ENCODE peak calls at places on chromosomes 1 and 21, in six cellular contexts. N, J, V, Y, P and Z are unnamed samples. For H3K9me3, the result is how much of the 10 kb centered on the place peaks cover.

GRCh38 chr1:26784023-26784871 is 3.5 kb upstream of the PIGV start:
- DNase-seq in N (peak), V (peak), J (peak), Y (no peak), P (peak), Z (no peak)

GRCh38 chr1:152951711-152952110 is 4.7 kb downstream of the SPRR5 start:
- DNase-seq in N (no peak), J (no peak), Y (peak), P (no peak), V (no peak), Z (no peak)

GRCh38 chr21:44370027-44370735 is 16.8 kb downstream of the TRPM2 start:
- DNase-seq in P (no peak), N (no peak), Y (no peak), V (no peak), J (peak), Z (peak)

GRCh38 chr1:203268901-203269653 is 36.2 kb upstream of the BTG2 start:
- DNase-seq in Y (no peak), V (no peak), J (peak), P (no peak), N (no peak), Z (no peak)

GRCh38 chr1:147565189-147565980 is 24.1 kb downstream of the BCL9 start:
- DNase-seq in Y (no peak), N (no peak), P (no peak), V (no peak), J (no peak), Z (no peak)

GRCh38 chr1:187514110-187514509 is 685.4 kb downstream of the PLA2G4A start:
- DNase-seq in N (no peak), V (no peak), P (no peak), J (no peak), Y (no peak), Z (no peak)

GRCh38 chr1:109764561-109765482 is 1.1 kb upstream of the EPS8L3 start:
- DNase-seq in Y (no peak), N (peak), P (peak), V (no peak), J (no peak), Z (peak)

GRCh38 chr1:83996621-83997020 is 2.3 kb downstream of the TTLL7 start:
- DNase-seq in N (no peak), J (no peak), V (no peak), Y (no peak), P (no peak), Z (no peak)

GRCh38 chr1:89836997-89837909 is 16.4 kb downstream of the LRRC8D start:
- DNase-seq in V (no peak), P (no peak), J (no peak), Y (no peak), N (no peak), Z (no peak)

GRCh38 chr1:66266756-66267155 is 267.2 kb upstream of the SGIP1 start:
- DNase-seq in V (no peak), N (no peak), P (no peak), Y (no peak), J (no peak), Z (no peak)

GRCh38 chr1:63730211-63730610 is 43.6 kb upstream of the ROR1 start:
- DNase-seq in P (no peak), V (no peak), Y (peak), J (no peak), N (no peak), Z (no peak)

GRCh38 chr1:43034778-43035177 is 76.1 kb upstream of the SLC2A1 start:
- DNase-seq in Y (no peak), V (no peak), P (no peak), N (no peak), J (no peak), Z (no peak)

GRCh38 chr1:15045123-15045522 is 108.4 kb upstream of the TMEM51 start:
- DNase-seq in J (no peak), N (no peak), Y (no peak), P (no peak), V (no peak), Z (no peak)

GRCh38 chr1:18919174-18919905 is 17.0 kb upstream of the ALDH4A1 start:
- DNase-seq in N (no peak), V (no peak), J (no peak), Y (no peak), P (no peak), Z (no peak)

GRCh38 chr1:193951989-193952388 is 765.6 kb upstream of the B3GALT2 start:
- DNase-seq in P (no peak), Y (no peak), V (no peak), N (no peak), J (no peak), Z (no peak)

GRCh38 chr1:71054281-71054731 is 6.7 kb upstream of the PTGER3 start:
- DNase-seq in N (no peak), Y (no peak), J (no peak), P (peak), V (no peak), Z (no peak)

GRCh38 chr1:241934181-241934815 is 23.3 kb upstream of the BECN2 start:
- DNase-seq in J (peak), N (no peak), P (no peak), Y (no peak), V (no peak), Z (no peak)

GRCh38 chr1:110053557-110054428 is 16.7 kb downstream of the ALX3 start:
- DNase-seq in J (peak), V (peak), N (peak), Y (no peak), P (no peak), Z (peak)

GRCh38 chr1:226738421-226738994 is 574 bp downstream of the ITPKB start:
- DNase-seq in P (peak), J (peak), Y (no peak), V (no peak), N (peak), Z (peak)

GRCh38 chr1:91684599-91685196 is 184.0 kb downstream of the CDC7 start:
- DNase-seq in V (peak), J (no peak), P (no peak), N (no peak), Y (no peak), Z (no peak)

GRCh38 chr1:153400244-153400643 is 9.4 kb upstream of the S100A8 start:
- DNase-seq in J (no peak), N (no peak), V (no peak), Y (no peak), P (no peak), Z (no peak)

GRCh38 chr1:39965051-39965450 is 10.1 kb downstream of the MFSD2A start:
- DNase-seq in V (no peak), Y (no peak), J (no peak), N (no peak), P (no peak), Z (no peak)

GRCh38 chr1:33572387-33572786 is 99.9 kb downstream of the ZSCAN20 start:
- DNase-seq in P (no peak), N (no peak), Y (no peak), J (no peak), V (peak), Z (no peak)

GRCh38 chr1:229025576-229025975 is 245.3 kb upstream of the RAB4A start:
- DNase-seq in P (no peak), J (no peak), Y (no peak), N (no peak), V (no peak), Z (no peak)

GRCh38 chr1:112614460-112615065 is 4.4 kb downstream of the ST7L start:
- DNase-seq in N (no peak), J (peak), Y (no peak), P (no peak), V (no peak), Z (no peak)

GRCh38 chr1:160018900-160019299 is 12.9 kb downstream of the PIGM start:
- DNase-seq in Y (no peak), P (no peak), V (no peak), N (no peak), J (no peak), Z (no peak)

GRCh38 chr1:153800516-153800915 is 25.3 kb downstream of the SLC27A3 start:
- DNase-seq in N (no peak), Y (no peak), V (no peak), J (no peak), P (peak), Z (peak)

GRCh38 chr1:232901255-232901654 is 49.2 kb upstream of the NTPCR start:
- DNase-seq in V (no peak), N (no peak), P (no peak), J (peak), Y (no peak), Z (no peak)

GRCh38 chr1:245225267-245225666 is 70.5 kb downstream of the KIF26B start:
- DNase-seq in P (no peak), V (no peak), Y (no peak), N (no peak), J (peak), Z (peak)

GRCh38 chr1:148353461-148354283 is 129.4 kb downstream of the PPIAL4G start:
- DNase-seq in N (no peak), Y (no peak), J (peak), V (no peak), P (no peak), Z (no peak)

GRCh38 chr1:26110731-26111529 is 694 bp upstream of the PDIK1L start:
- DNase-seq in N (peak), P (peak), V (peak), Y (no peak), J (peak), Z (peak)

GRCh38 chr1:156703336-156703735 is 2.0 kb downstream of the CRABP2 start:
- DNase-seq in P (no peak), V (no peak), N (no peak), J (no peak), Y (no peak), Z (no peak)

GRCh38 chr21:42061195-42061865 is 9.8 kb upstream of the UMODL1 start:
- DNase-seq in N (peak), Y (no peak), V (peak), P (peak), J (no peak), Z (peak)

GRCh38 chr21:42061866-42062542 is 9.1 kb upstream of the UMODL1 start:
- DNase-seq in V (no peak), N (no peak), P (peak), Y (no peak), J (peak), Z (no peak)

GRCh38 chr21:42063578-42064521 is 7.3 kb upstream of the UMODL1 start:
- DNase-seq in J (peak), N (no peak), Y (no peak), V (no peak), P (peak), Z (no peak)

GRCh38 chr21:42062543-42063022 is 8.5 kb upstream of the UMODL1 start:
- DNase-seq in P (peak), Y (no peak), N (no peak), J (no peak), V (no peak), Z (peak)

GRCh38 chr21:42063206-42063577 is 7.9 kb upstream of the UMODL1 start:
- DNase-seq in N (no peak), V (no peak), J (no peak), P (peak), Y (no peak), Z (no peak)
- H3K27ac ChIP-seq in N (no peak), V (peak), J (no peak), P (no peak), Y (no peak), Z (peak)

DNA sequence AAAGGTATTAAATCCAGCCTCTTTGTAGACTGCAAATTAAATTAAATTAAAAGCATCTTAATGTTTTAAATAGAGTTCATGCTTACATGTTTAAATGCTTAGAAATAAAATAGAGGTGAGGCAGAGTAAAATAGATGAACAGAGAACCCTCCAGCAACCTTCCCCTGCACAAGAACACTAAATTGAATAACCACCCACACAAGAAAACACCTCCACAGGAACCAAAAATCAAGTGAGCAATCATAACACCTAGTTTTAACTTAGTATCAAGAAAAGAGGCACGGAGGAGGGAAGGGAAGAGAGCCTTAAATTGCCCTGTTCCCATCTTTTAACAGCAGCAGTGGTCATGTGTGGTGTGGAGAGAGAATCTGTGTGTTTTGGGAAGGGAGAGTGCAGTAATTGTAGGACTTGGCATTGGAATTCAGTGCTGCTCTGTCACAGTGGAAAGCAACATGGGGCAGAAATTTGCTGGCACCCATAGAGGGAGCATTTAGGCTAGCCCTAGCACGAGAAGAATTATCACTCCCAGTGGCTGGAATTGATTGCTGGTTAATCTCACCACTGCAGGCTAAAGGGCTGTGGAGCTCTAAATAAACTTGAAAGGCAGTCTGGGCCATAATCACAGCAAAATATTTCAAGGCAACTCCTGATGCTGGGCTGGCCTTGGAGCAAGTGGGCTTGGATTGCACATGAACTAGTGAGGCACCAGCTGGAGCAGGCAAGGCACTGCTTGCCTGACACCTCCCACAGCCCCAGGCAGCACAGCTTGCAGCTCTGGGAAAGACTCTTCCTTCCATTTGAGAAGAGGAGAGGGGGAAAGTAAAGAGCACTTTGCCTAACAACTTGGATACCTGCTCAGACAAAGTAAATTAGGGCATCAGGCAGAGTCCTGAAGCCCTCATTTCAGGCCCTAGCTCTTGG is 1478.8 kb downstream of the NCAM2 start:
- DNase-seq in N (no peak), J (no peak), P (no peak), V (no peak), Y (no peak), Z (no peak)
- H3K9me3 ChIP-seq in N (under half), J (under half), P (under half), V (under half), Y (under half), Z (under half)

DNA sequence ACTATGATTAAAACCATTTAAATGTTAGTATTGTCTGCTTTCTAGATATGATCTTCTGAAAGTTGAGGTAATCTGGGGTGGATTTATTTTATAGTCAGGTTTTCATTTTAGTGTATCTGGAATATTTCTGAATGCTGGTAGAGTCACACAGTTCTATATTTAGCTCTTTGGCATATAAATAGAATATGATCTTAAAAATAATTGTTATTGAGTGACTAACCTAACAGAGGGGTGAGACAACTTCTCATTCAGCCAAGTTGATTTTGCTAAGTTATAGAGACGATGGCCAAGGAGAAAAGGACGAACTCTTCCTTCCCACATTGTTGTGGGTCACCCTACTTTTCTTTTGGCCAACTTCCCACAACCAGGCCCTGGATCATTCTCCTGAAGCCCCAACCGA is 7.2 kb upstream of the MT1HL1 start:
- DNase-seq in N (no peak), J (no peak), V (no peak), Y (no peak), P (no peak), Z (no peak)
- H3K27ac ChIP-seq in N (peak), J (no peak), V (peak), Y (no peak), P (no peak), Z (no peak)

GRCh38 chr1:246526915-246527314 is 19.8 kb upstream of the SMYD3 start:
- DNase-seq in N (no peak), J (no peak), V (no peak), P (no peak), Y (no peak), Z (no peak)

GRCh38 chr1:246530482-246530881 is 23.4 kb upstream of the SMYD3 start:
- DNase-seq in V (no peak), N (no peak), P (no peak), Y (no peak), J (no peak), Z (no peak)

GRCh38 chr1:246526380-246526779 is 19.3 kb upstream of the SMYD3 start:
- DNase-seq in V (no peak), P (no peak), J (no peak), Y (no peak), N (no peak), Z (no peak)

GRCh38 chr1:246528933-246529731 is 22.1 kb upstream of the SMYD3 start:
- DNase-seq in P (no peak), V (no peak), Y (no peak), J (no peak), N (no peak), Z (no peak)

GRCh38 chr1:246527402-246528088 is 20.5 kb upstream of the SMYD3 start:
- DNase-seq in N (no peak), P (no peak), V (no peak), J (no peak), Y (no peak), Z (no peak)
- H3K9me3 ChIP-seq in N (under half), P (under half), V (under half), J (under half), Y (under half), Z (under half)

GRCh38 chr1:117606608-117607261 is 887 bp downstream of the TENT5C start:
- DNase-seq in J (peak), V (peak), Y (peak), P (peak), N (no peak), Z (peak)
- H3K27ac ChIP-seq in J (no peak), V (peak), Y (peak), P (peak), N (peak), Z (peak)

GRCh38 chr21:40099809-40100208 is 232.6 kb downstream of the PCP4 start:
- DNase-seq in J (no peak), V (no peak), P (no peak), Y (no peak), N (no peak), Z (no peak)
- H3K9me3 ChIP-seq in J (under half), V (under half), P (under half), Y (under half), N (under half), Z (under half)